ENCODE peak calls at places on chromosomes 7 and 10, in five cellular contexts. One of them, this sample, is unnamed.

GRCh38 chr7:43462836-43463235 is 120.1 kb upstream of the STK17A start:
- DNase-seq in effector memory CD8-positive, alpha-beta T cell: no peak
- DNase-seq in ureter: no peak
- DNase-seq in frontal cortex: no peak
- DNase-seq in non-pigmented ciliary epithelial cell: no peak
- DNase-seq in this sample: no peak

GRCh38 chr7:12583181-12583580 is 12.7 kb downstream of the SCIN start:
- DNase-seq in frontal cortex: no peak
- DNase-seq in ureter: no peak
- DNase-seq in non-pigmented ciliary epithelial cell: no peak
- DNase-seq in effector memory CD8-positive, alpha-beta T cell: no peak
- DNase-seq in this sample: no peak

GRCh38 chr7:141785711-141786552 is 4.1 kb upstream of the TAS2R5 start:
- DNase-seq in ureter: no peak
- DNase-seq in effector memory CD8-positive, alpha-beta T cell: peak
- DNase-seq in frontal cortex: peak
- DNase-seq in non-pigmented ciliary epithelial cell: peak
- DNase-seq in this sample: peak

GRCh38 chr7:108467391-108467790 is 11.2 kb upstream of the NRCAM start:
- DNase-seq in frontal cortex: no peak
- DNase-seq in non-pigmented ciliary epithelial cell: no peak
- DNase-seq in ureter: no peak
- DNase-seq in effector memory CD8-positive, alpha-beta T cell: no peak
- DNase-seq in this sample: no peak

GRCh38 chr7:82697897-82698296 is 254.3 kb upstream of the CACNA2D1 start:
- DNase-seq in frontal cortex: no peak
- DNase-seq in non-pigmented ciliary epithelial cell: no peak
- DNase-seq in effector memory CD8-positive, alpha-beta T cell: no peak
- DNase-seq in ureter: no peak
- DNase-seq in this sample: no peak

GRCh38 chr7:493661-494251 is 25.9 kb downstream of the PDGFA start:
- DNase-seq in frontal cortex: no peak
- DNase-seq in non-pigmented ciliary epithelial cell: no peak
- DNase-seq in ureter: no peak
- DNase-seq in effector memory CD8-positive, alpha-beta T cell: no peak
- DNase-seq in this sample: no peak

GRCh38 chr7:88429382-88429781 is 122.7 kb upstream of the STEAP4 start:
- DNase-seq in frontal cortex: no peak
- DNase-seq in non-pigmented ciliary epithelial cell: no peak
- DNase-seq in ureter: no peak
- DNase-seq in effector memory CD8-positive, alpha-beta T cell: no peak
- DNase-seq in this sample: no peak

GRCh38 chr10:116688241-116688711 is 54.1 kb downstream of the HSPA12A start:
- DNase-seq in effector memory CD8-positive, alpha-beta T cell: no peak
- DNase-seq in frontal cortex: no peak
- DNase-seq in ureter: no peak
- DNase-seq in non-pigmented ciliary epithelial cell: no peak
- DNase-seq in this sample: peak

GRCh38 chr10:71805776-71806705 is 32.7 kb upstream of the VSIR start:
- DNase-seq in frontal cortex: no peak
- DNase-seq in non-pigmented ciliary epithelial cell: no peak
- DNase-seq in effector memory CD8-positive, alpha-beta T cell: no peak
- DNase-seq in ureter: no peak
- DNase-seq in this sample: no peak

GRCh38 chr10:43195557-43195956 is 57.3 kb downstream of the CSGALNACT2 start:
- DNase-seq in effector memory CD8-positive, alpha-beta T cell: no peak
- DNase-seq in ureter: no peak
- DNase-seq in non-pigmented ciliary epithelial cell: no peak
- DNase-seq in frontal cortex: no peak
- DNase-seq in this sample: no peak

GRCh38 chr10:15084502-15084922 is 4.1 kb downstream of the ACBD7 start:
- DNase-seq in frontal cortex: no peak
- DNase-seq in non-pigmented ciliary epithelial cell: peak
- DNase-seq in ureter: peak
- DNase-seq in effector memory CD8-positive, alpha-beta T cell: no peak
- DNase-seq in this sample: peak

GRCh38 chr7:151742713-151743480 is 134.0 kb downstream of the PRKAG2 start:
- DNase-seq in effector memory CD8-positive, alpha-beta T cell: no peak
- DNase-seq in non-pigmented ciliary epithelial cell: no peak
- DNase-seq in frontal cortex: no peak
- DNase-seq in ureter: no peak
- DNase-seq in this sample: no peak

GRCh38 chr10:3907514-3907913 is 122.5 kb upstream of the KLF6 start:
- DNase-seq in non-pigmented ciliary epithelial cell: no peak
- DNase-seq in ureter: no peak
- DNase-seq in effector memory CD8-positive, alpha-beta T cell: no peak
- DNase-seq in frontal cortex: no peak
- DNase-seq in this sample: no peak

GRCh38 chr10:21807162-21807561 is 196.4 kb downstream of the DNAJC1 start:
- DNase-seq in frontal cortex: no peak
- DNase-seq in non-pigmented ciliary epithelial cell: no peak
- DNase-seq in effector memory CD8-positive, alpha-beta T cell: no peak
- DNase-seq in ureter: no peak
- DNase-seq in this sample: no peak

GRCh38 chr10:77346031-77346430 is 291.6 kb downstream of the KCNMA1 start:
- DNase-seq in non-pigmented ciliary epithelial cell: no peak
- DNase-seq in ureter: no peak
- DNase-seq in effector memory CD8-positive, alpha-beta T cell: no peak
- DNase-seq in frontal cortex: no peak
- DNase-seq in this sample: no peak

GRCh38 chr7:36600314-36600682 is 124.0 kb downstream of the AOAH start:
- DNase-seq in non-pigmented ciliary epithelial cell: no peak
- DNase-seq in ureter: no peak
- DNase-seq in effector memory CD8-positive, alpha-beta T cell: no peak
- DNase-seq in frontal cortex: no peak
- DNase-seq in this sample: no peak

GRCh38 chr10:7915923-7916322 is 97.6 kb downstream of the TAF3 start:
- DNase-seq in ureter: no peak
- DNase-seq in effector memory CD8-positive, alpha-beta T cell: no peak
- DNase-seq in frontal cortex: no peak
- DNase-seq in non-pigmented ciliary epithelial cell: no peak
- DNase-seq in this sample: no peak

GRCh38 chr7:98788921-98789320 is 80.9 kb downstream of the TMEM130 start:
- DNase-seq in non-pigmented ciliary epithelial cell: no peak
- DNase-seq in effector memory CD8-positive, alpha-beta T cell: no peak
- DNase-seq in ureter: no peak
- DNase-seq in frontal cortex: no peak
- DNase-seq in this sample: no peak

GRCh38 chr10:13272164-13272571 is 27.7 kb downstream of the PHYH start:
- DNase-seq in non-pigmented ciliary epithelial cell: no peak
- DNase-seq in frontal cortex: peak
- DNase-seq in ureter: peak
- DNase-seq in effector memory CD8-positive, alpha-beta T cell: no peak
- DNase-seq in this sample: peak

GRCh38 chr7:95950698-95951097 is 178.3 kb downstream of the DYNC1I1 start:
- DNase-seq in frontal cortex: no peak
- DNase-seq in ureter: no peak
- DNase-seq in non-pigmented ciliary epithelial cell: no peak
- DNase-seq in effector memory CD8-positive, alpha-beta T cell: no peak
- DNase-seq in this sample: no peak

GRCh38 chr7:29019896-29020295 is 61.8 kb upstream of the TRIL start:
- DNase-seq in effector memory CD8-positive, alpha-beta T cell: no peak
- DNase-seq in ureter: no peak
- DNase-seq in non-pigmented ciliary epithelial cell: no peak
- DNase-seq in frontal cortex: no peak
- DNase-seq in this sample: no peak

GRCh38 chr7:157568785-157569584 is 232.2 kb downstream of the DNAJB6 start:
- DNase-seq in non-pigmented ciliary epithelial cell: no peak
- DNase-seq in frontal cortex: no peak
- DNase-seq in ureter: peak
- DNase-seq in effector memory CD8-positive, alpha-beta T cell: peak
- DNase-seq in this sample: no peak

GRCh38 chr7:10939237-10939910 is 34.3 kb upstream of the PHF14 start:
- DNase-seq in frontal cortex: no peak
- DNase-seq in ureter: no peak
- DNase-seq in non-pigmented ciliary epithelial cell: no peak
- DNase-seq in effector memory CD8-positive, alpha-beta T cell: peak
- DNase-seq in this sample: no peak

GRCh38 chr10:100479059-100479458 is 16.2 kb downstream of the WNT8B start:
- DNase-seq in non-pigmented ciliary epithelial cell: no peak
- DNase-seq in effector memory CD8-positive, alpha-beta T cell: no peak
- DNase-seq in frontal cortex: no peak
- DNase-seq in ureter: no peak
- DNase-seq in this sample: no peak

GRCh38 chr10:111222961-111223360 is 146.1 kb downstream of the ADRA2A start:
- DNase-seq in effector memory CD8-positive, alpha-beta T cell: no peak
- DNase-seq in ureter: no peak
- DNase-seq in non-pigmented ciliary epithelial cell: no peak
- DNase-seq in frontal cortex: no peak
- DNase-seq in this sample: no peak

GRCh38 chr7:118573065-118573464 is 348.6 kb downstream of the ANKRD7 start:
- DNase-seq in non-pigmented ciliary epithelial cell: no peak
- DNase-seq in frontal cortex: peak
- DNase-seq in ureter: no peak
- DNase-seq in effector memory CD8-positive, alpha-beta T cell: no peak
- DNase-seq in this sample: no peak

GRCh38 chr10:125548356-125548755 is 134.6 kb downstream of the TEX36 start:
- DNase-seq in ureter: no peak
- DNase-seq in non-pigmented ciliary epithelial cell: no peak
- DNase-seq in frontal cortex: no peak
- DNase-seq in effector memory CD8-positive, alpha-beta T cell: no peak
- DNase-seq in this sample: no peak

GRCh38 chr10:35212856-35213255 is 86.2 kb downstream of the CREM start:
- DNase-seq in non-pigmented ciliary epithelial cell: no peak
- DNase-seq in effector memory CD8-positive, alpha-beta T cell: no peak
- DNase-seq in ureter: no peak
- DNase-seq in frontal cortex: no peak
- DNase-seq in this sample: no peak

GRCh38 chr7:130421685-130422084 is 19.1 kb downstream of the CEP41 start:
- DNase-seq in effector memory CD8-positive, alpha-beta T cell: no peak
- DNase-seq in non-pigmented ciliary epithelial cell: no peak
- DNase-seq in frontal cortex: no peak
- DNase-seq in ureter: no peak
- DNase-seq in this sample: no peak

GRCh38 chr7:50626286-50626685 is 61.1 kb upstream of the DDC start:
- DNase-seq in ureter: peak
- DNase-seq in frontal cortex: no peak
- DNase-seq in effector memory CD8-positive, alpha-beta T cell: no peak
- DNase-seq in non-pigmented ciliary epithelial cell: no peak
- DNase-seq in this sample: no peak

GRCh38 chr7:36686499-36686898 is 37.8 kb downstream of the AOAH start:
- DNase-seq in effector memory CD8-positive, alpha-beta T cell: peak
- DNase-seq in ureter: no peak
- DNase-seq in frontal cortex: no peak
- DNase-seq in non-pigmented ciliary epithelial cell: peak
- DNase-seq in this sample: no peak

GRCh38 chr7:151452141-151452571 is 12.2 kb upstream of the CRYGN start:
- DNase-seq in non-pigmented ciliary epithelial cell: no peak
- DNase-seq in ureter: peak
- DNase-seq in frontal cortex: no peak
- DNase-seq in effector memory CD8-positive, alpha-beta T cell: no peak
- DNase-seq in this sample: no peak

GRCh38 chr7:110090113-110090820 is 1000.7 kb upstream of the LRRN3 start:
- DNase-seq in frontal cortex: no peak
- DNase-seq in effector memory CD8-positive, alpha-beta T cell: no peak
- DNase-seq in non-pigmented ciliary epithelial cell: no peak
- DNase-seq in ureter: no peak
- DNase-seq in this sample: no peak

GRCh38 chr7:144641389-144642044 is 194.3 kb downstream of the TPK1 start:
- DNase-seq in frontal cortex: no peak
- DNase-seq in non-pigmented ciliary epithelial cell: no peak
- DNase-seq in ureter: no peak
- DNase-seq in effector memory CD8-positive, alpha-beta T cell: no peak
- DNase-seq in this sample: no peak

GRCh38 chr7:99001482-99002145 is 123.3 kb downstream of the TRRAP start:
- DNase-seq in ureter: peak
- DNase-seq in frontal cortex: no peak
- DNase-seq in non-pigmented ciliary epithelial cell: no peak
- DNase-seq in effector memory CD8-positive, alpha-beta T cell: no peak
- DNase-seq in this sample: no peak

GRCh38 chr10:13970967-13971353 is 359.8 kb downstream of the FRMD4A start:
- DNase-seq in effector memory CD8-positive, alpha-beta T cell: no peak
- DNase-seq in non-pigmented ciliary epithelial cell: no peak
- DNase-seq in ureter: no peak
- DNase-seq in frontal cortex: no peak
- DNase-seq in this sample: no peak

GRCh38 chr7:99393363-99394187 is 14.8 kb downstream of the PDAP1 start:
- DNase-seq in effector memory CD8-positive, alpha-beta T cell: no peak
- DNase-seq in frontal cortex: no peak
- DNase-seq in non-pigmented ciliary epithelial cell: no peak
- DNase-seq in ureter: no peak
- DNase-seq in this sample: no peak

GRCh38 chr7:159155410-159155809 is 10.7 kb upstream of the VIPR2 start:
- DNase-seq in frontal cortex: no peak
- DNase-seq in effector memory CD8-positive, alpha-beta T cell: no peak
- DNase-seq in ureter: no peak
- DNase-seq in non-pigmented ciliary epithelial cell: no peak
- DNase-seq in this sample: no peak

GRCh38 chr10:128463991-128464755 is 337.9 kb upstream of the MKI67 start:
- DNase-seq in frontal cortex: no peak
- DNase-seq in non-pigmented ciliary epithelial cell: peak
- DNase-seq in effector memory CD8-positive, alpha-beta T cell: peak
- DNase-seq in ureter: no peak
- DNase-seq in this sample: peak